ENCODE peak calls at places on chromosomes 12 and 14, in four cellular contexts. N is OCI-LY7, X is HCT116, H is neural progenitor cell. Q is an unnamed sample. For H3K9me3, the result is how much of the 10 kb centered on the place peaks cover.

GRCh38 chr14:57943541-57943940 is 77.6 kb upstream of the SLC35F4 start:
- DNase-seq in H (no peak), N (no peak), X (no peak), Q (no peak)

GRCh38 chr14:69259531-69260245 is at the start of gene GALNT16:
- DNase-seq in H (peak), X (no peak), N (no peak), Q (no peak)

GRCh38 chr14:63962896-63963295 is 110.1 kb downstream of the SYNE2 start:
- DNase-seq in N (no peak), H (no peak), X (no peak), Q (no peak)

GRCh38 chr12:131753757-131754156 is 42.9 kb downstream of the SFSWAP start:
- DNase-seq in X (no peak), H (no peak), N (no peak), Q (no peak)

GRCh38 chr12:843609-844008 is 91.2 kb downstream of the WNK1 start:
- DNase-seq in H (no peak), N (no peak), X (no peak), Q (no peak)

GRCh38 chr12:49284672-49285071 is 10.3 kb upstream of the PRPH start:
- DNase-seq in N (no peak), X (no peak), H (no peak), Q (no peak)

GRCh38 chr14:33386140-33386539 is 447.5 kb downstream of the NPAS3 start:
- DNase-seq in H (no peak), X (no peak), N (no peak), Q (no peak)

GRCh38 chr12:6817056-6817455 is 4.6 kb upstream of the GPR162 start:
- DNase-seq in X (no peak), N (no peak), H (no peak), Q (no peak)

GRCh38 chr14:70254476-70254961 is 65.8 kb upstream of the SLC8A3 start:
- DNase-seq in H (peak), N (no peak), X (no peak), Q (no peak)

GRCh38 chr14:81452341-81452740 is 52.2 kb upstream of the STON2 start:
- DNase-seq in H (no peak), X (no peak), N (no peak), Q (no peak)

GRCh38 chr14:104985675-104986486 is at the start of gene CLBA1:
- DNase-seq in X (peak), N (peak), H (peak), Q (peak)

GRCh38 chr12:123150804-123151678 is at the start of gene PITPNM2:
- DNase-seq in N (peak), H (peak), X (no peak), Q (peak)

GRCh38 chr12:48292030-48292429 is 58.7 kb downstream of the ZNF641 start:
- DNase-seq in N (no peak), X (no peak), H (no peak), Q (no peak)

GRCh38 chr12:62995097-62995496 is 60.1 kb upstream of the PPM1H start:
- DNase-seq in X (no peak), N (no peak), H (peak), Q (no peak)

GRCh38 chr14:81127785-81128184 is 93.0 kb downstream of the GTF2A1 start:
- DNase-seq in H (no peak), N (no peak), X (no peak), Q (no peak)

GRCh38 chr12:100554608-100555077 is 18.8 kb upstream of the GAS2L3 start:
- DNase-seq in X (peak), N (peak), H (peak), Q (no peak)

GRCh38 chr12:14621821-14622220 is 54.1 kb upstream of the PLBD1 start:
- DNase-seq in N (peak), H (no peak), X (no peak), Q (no peak)

DNA sequence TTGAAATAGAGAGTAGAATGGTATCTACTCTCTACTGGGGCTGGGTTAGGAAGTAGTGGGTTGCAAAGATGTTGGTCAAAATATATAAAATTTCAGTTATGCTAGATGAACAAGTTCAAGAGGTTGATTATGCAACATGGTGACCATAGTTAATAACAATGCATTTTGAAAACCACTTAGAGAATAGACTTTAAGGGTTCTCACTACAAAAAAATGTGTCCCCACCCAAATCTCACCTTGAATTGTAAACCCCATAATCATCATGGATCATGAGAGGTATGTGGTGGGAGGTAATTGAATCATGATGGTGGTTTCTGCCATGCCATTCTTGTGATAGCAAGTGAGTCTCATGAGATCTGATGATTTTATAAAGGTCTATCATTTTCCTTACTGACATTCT is 94.0 kb downstream of the C12orf50 start:
- DNase-seq in H (no peak), X (no peak), N (no peak), Q (no peak)
- H3K27ac ChIP-seq in H (no peak), X (no peak), N (no peak), Q (no peak)

GRCh38 chr12:110109037-110109836 is 14.9 kb upstream of the IFT81 start:
- DNase-seq in N (no peak), X (no peak), H (peak), Q (peak)
- H3K4me3 ChIP-seq in N (no peak), X (no peak), H (no peak), Q (no peak)

GRCh38 chr14:42248131-42248530 is 641.5 kb downstream of the LRFN5 start:
- DNase-seq in N (no peak), H (no peak), X (no peak), Q (no peak)
- H3K9me3 ChIP-seq in N (under half), H (under half), X (under half), Q (under half)

GRCh38 chr14:100341301-100342031 is 18.3 kb downstream of the SLC25A47 start:
- DNase-seq in N (peak), H (no peak), X (no peak), Q (peak)
- H3K27ac ChIP-seq in N (peak), H (no peak), X (no peak), Q (peak)

Q was measured in Peyer's patch.